ENCODE peak calls at places on chromosomes 16 and 17, in five cellular contexts. A, H, D, Q and M are unnamed samples. For H3K4me1, the result is how much of the 10 kb centered on the place peaks cover.

GRCh38 chr16:84182104-84182503 is 4.8 kb downstream of the TAF1C start:
- DNase-seq in A (no peak), H (no peak), D (no peak), Q (no peak), M (no peak)

GRCh38 chr17:35141681-35142466 is at the start of gene NLE1:
- DNase-seq in A (peak), H (peak), D (peak), Q (peak), M (peak)

GRCh38 chr16:31428277-31428597 is at the start of gene COX6A2:
- DNase-seq in A (peak), H (no peak), D (peak), Q (no peak), M (no peak)

GRCh38 chr17:52158450-52159042 is at the start of gene CA10:
- DNase-seq in A (peak), H (no peak), D (no peak), Q (no peak), M (no peak)

GRCh38 chr17:64679710-64680216 is 17.7 kb upstream of the SMURF2 start:
- DNase-seq in A (no peak), H (no peak), D (no peak), Q (no peak), M (no peak)

GRCh38 chr17:6923385-6923784 is 72.5 kb upstream of the ALOX12 start:
- DNase-seq in A (no peak), H (no peak), D (no peak), Q (no peak), M (no peak)

GRCh38 chr16:27363797-27364196 is 38.2 kb upstream of the IL21R start:
- DNase-seq in A (no peak), H (no peak), D (no peak), Q (peak), M (no peak)

GRCh38 chr16:80027007-80027965 is 426.7 kb upstream of the MAF start:
- DNase-seq in A (peak), H (peak), D (peak), Q (peak), M (peak)

GRCh38 chr17:71500761-71501555 is 619.9 kb upstream of the SOX9 start:
- DNase-seq in A (no peak), H (no peak), D (no peak), Q (no peak), M (no peak)

GRCh38 chr17:57309479-57309878 is 53.2 kb downstream of the MSI2 start:
- DNase-seq in A (no peak), H (no peak), D (no peak), Q (no peak), M (no peak)

GRCh38 chr17:21525464-21526130 is 149.4 kb downstream of the KCNJ12 start:
- DNase-seq in A (no peak), H (no peak), D (no peak), Q (no peak), M (no peak)

GRCh38 chr17:50565559-50566350 is 5.2 kb downstream of the CACNA1G start:
- DNase-seq in A (peak), H (no peak), D (no peak), Q (no peak), M (no peak)

GRCh38 chr17:5210853-5211252 is 19.2 kb upstream of the ZNF594 start:
- DNase-seq in A (no peak), H (no peak), D (no peak), Q (no peak), M (no peak)

GRCh38 chr17:3924421-3925350 is 8.4 kb upstream of the P2RX1 start:
- DNase-seq in A (no peak), H (no peak), D (no peak), Q (no peak), M (no peak)

GRCh38 chr17:78781339-78782304 is at the start of gene CYTH1:
- DNase-seq in A (peak), H (peak), D (no peak), Q (peak), M (no peak)

GRCh38 chr17:7627250-7628121 is at the start of gene SAT2:
- DNase-seq in A (peak), H (peak), D (peak), Q (peak), M (peak)

GRCh38 chr17:67998466-67998865 is 2.2 kb upstream of the C17orf58 start:
- DNase-seq in A (peak), H (no peak), D (no peak), Q (no peak), M (no peak)

GRCh38 chr17:48547839-48548686 is 3.2 kb upstream of the HOXB2 start:
- DNase-seq in A (peak), H (no peak), D (no peak), Q (no peak), M (peak)

GRCh38 chr16:55279598-55279997 is 44.4 kb upstream of the IRX6 start:
- DNase-seq in A (no peak), H (no peak), D (no peak), Q (no peak), M (no peak)

GRCh38 chr17:41492771-41493170 is 3.1 kb upstream of the KRT36 start:
- DNase-seq in A (no peak), H (no peak), D (peak), Q (no peak), M (no peak)

GRCh38 chr16:54931757-54932660 is 1.3 kb downstream of the IRX5 start:
- DNase-seq in A (peak), H (peak), D (no peak), Q (no peak), M (no peak)

GRCh38 chr17:21168555-21168865 is 41.7 kb downstream of the DHRS7B start:
- DNase-seq in A (no peak), H (no peak), D (no peak), Q (no peak), M (no peak)

GRCh38 chr16:88953003-88953690 is 23.9 kb downstream of the CBFA2T3 start:
- DNase-seq in A (no peak), H (no peak), D (no peak), Q (no peak), M (no peak)
- H3K27ac ChIP-seq in A (no peak), H (no peak), D (no peak), Q (no peak), M (no peak)

DNA sequence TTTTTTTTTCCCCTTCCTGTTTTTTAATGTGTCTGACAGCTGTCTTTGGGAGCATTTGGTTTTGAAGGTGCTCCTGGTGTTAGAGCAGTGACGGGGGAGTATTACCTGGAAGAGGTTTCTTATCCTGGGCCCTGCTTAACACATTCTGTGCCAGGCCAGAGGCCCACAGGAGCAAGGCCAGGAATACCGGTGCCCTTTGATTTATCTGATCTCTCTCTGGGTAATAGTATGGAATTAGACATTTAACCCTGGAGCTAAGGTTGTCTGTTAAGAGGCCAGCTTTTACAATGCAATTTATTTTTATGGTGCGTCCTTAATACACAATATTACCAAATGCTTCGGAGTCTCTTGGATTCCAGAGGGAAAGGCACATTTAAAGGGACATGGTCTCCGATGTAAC is 37.2 kb upstream of the GSE1 start:
- DNase-seq in A (no peak), H (no peak), D (no peak), Q (no peak), M (no peak)
- H3K4me1 ChIP-seq in A (half or more), H (under half), D (half or more), Q (under half), M (under half)

DNA sequence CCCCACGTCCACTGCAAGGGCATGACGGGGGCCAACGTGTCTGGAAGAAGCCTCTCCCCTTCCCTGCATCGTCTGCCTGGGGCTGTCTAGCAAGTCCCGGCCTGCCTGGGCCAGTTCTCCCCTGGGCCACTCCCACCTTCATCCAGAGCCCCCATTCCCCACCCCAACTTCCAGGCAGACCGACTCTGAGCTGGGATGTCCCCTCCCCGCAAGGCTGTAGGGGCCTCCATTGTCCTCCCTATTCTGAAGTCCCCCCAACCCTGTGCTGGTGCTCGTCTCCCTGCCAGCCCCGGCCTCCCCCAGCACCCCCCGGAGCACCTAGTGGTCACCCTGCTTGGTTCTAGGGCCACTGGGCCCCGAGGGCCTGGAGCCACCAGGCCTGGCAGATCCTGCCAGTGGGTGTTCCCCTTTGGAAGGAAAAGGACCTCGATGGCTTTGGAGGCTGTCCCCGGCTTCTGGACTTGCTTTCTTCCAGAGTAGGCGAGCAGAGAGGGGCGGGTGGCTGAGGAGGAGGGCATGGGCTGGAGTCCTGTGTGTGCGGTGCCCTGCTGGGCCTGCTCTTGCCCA is 4.8 kb downstream of the GLIS2 start:
- DNase-seq in A (no peak), H (no peak), D (no peak), Q (no peak), M (no peak)
- H3K27ac ChIP-seq in A (no peak), H (no peak), D (peak), Q (peak), M (no peak)

DNA sequence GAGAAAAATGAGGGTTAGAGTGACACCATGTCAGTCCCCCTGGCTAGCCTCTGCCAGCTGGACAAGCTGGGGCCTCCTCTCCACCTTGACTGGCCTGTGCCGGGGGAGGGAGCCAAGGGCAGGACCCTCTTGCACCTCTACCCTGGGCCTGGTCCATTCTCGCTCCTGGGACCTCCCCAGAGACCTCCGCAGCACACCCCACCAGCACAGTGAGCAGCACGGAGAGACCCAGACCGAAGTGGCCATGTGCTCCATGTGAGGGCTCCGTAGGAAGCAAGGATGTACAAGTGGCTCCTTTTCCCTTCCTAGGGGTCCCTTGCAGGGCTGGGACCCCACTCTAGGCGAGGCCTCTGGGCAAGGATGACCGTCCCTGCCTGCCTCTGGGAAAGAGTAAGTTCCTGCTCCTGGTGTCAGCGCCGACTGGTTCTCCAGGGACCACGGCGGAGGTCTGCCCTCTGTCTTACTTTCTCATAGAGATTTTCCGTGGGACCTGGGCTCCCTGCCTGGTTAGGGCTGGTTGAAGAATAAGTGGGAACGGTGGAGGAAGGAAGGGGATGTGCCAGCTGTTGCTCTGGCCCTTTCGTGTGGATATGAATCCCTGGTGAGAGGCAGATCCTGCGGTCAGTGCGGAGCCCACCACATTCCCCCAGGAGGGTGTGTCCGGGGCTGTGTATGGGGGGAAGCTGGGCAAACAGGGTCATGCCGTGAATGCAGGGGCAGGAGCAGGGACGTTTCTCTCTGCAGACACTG is 124.2 kb downstream of the METRNL start:
- DNase-seq in A (no peak), H (peak), D (no peak), Q (peak), M (no peak)
- H3K4me1 ChIP-seq in A (under half), H (under half), D (half or more), Q (under half), M (under half)

DNA sequence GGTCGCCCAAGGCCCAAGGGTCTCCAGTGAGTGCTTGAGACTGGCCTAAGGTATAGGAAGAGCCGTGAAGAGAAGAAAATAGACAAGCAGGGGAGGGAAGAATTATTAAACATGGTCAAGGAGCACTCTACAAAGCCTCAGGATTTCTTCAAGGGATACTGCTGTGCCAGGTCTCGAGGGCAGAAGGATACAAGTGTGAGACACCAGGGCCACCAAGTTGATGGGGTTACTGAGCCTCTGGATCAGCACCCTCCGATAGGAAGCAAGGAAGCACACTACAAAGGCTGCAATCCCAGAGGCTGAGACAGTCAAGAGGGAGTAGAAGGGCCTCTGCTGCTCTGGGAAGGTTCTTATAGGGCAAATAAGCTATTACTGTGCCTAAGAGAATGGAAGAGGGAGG is 6.5 kb downstream of the SUPT4H1 start:
- DNase-seq in A (no peak), H (no peak), D (no peak), Q (no peak), M (no peak)
- H3K27ac ChIP-seq in A (no peak), H (peak), D (no peak), Q (no peak), M (peak)

DNA sequence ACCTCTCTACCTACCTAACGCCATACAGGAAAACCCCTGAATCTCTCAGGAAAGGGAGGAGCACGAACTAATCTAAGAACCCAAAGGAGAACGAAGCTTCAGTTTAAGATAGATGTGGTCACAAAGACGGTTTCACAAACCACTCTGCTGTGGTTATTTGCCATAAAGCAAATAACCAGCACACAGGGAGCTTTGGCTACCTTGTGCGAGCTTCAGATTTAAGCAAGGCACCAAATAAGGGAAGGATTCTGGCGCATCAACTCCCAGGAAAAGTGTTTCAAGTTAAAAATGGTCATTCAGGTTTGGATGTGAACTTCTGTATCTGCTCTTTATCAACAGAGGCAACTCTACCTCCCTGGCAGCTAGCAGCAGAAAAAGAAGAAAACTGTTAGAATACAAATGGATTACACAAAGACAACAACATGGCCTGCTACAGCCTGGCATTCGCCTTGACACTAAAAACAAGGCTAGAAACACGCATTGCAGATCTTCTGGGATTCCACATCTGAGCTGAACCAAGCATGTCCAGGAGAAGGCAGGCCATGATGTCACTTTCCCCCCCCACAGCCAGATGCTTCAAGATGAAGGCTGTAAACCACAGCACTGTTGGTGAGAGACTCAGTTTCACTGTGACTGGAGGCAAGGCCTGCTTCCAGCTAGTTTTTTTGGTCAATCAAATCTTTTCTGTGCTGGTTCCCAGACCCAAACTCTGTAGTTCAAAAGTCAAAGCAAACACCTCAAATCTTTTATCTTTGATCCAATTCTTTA is 43.6 kb downstream of the SMG6 start:
- DNase-seq in A (no peak), H (peak), D (no peak), Q (no peak), M (peak)
- H3K4me1 ChIP-seq in A (under half), H (under half), D (under half), Q (under half), M (under half)

GRCh38 chr17:38727661-38728220 is 2.4 kb upstream of the CISD3 start:
- DNase-seq in A (no peak), H (peak), D (no peak), Q (no peak), M (peak)
- H3K27ac ChIP-seq in A (no peak), H (peak), D (no peak), Q (peak), M (peak)